ENCODE peak calls at places on chromosomes 7 and 10, in ten cellular contexts. C is glutamatergic neuron, D is IMR-90, O is Calu3, Q is AG04450, E is Panc1, V is upper lobe of left lung, Y is GM20000, S is nephron progenitor cell, T is prostate gland. Z is an unnamed sample.

GRCh38 chr10:100784126-100784525 is 38.7 kb downstream of the PAX2 start:
- DNase-seq in C (no peak), D (no peak), O (no peak), Q (no peak), E (no peak), V (no peak), Y (no peak), S (no peak), T (no peak), Z (no peak)

GRCh38 chr7:99559276-99559915 is 954 bp downstream of the ZNF655 start:
- DNase-seq in C (no peak), D (peak; percentile 38), O (no peak), Q (no peak), E (no peak), V (no peak), Y (no peak), S (no peak), T (no peak), Z (no peak)

GRCh38 chr7:99194301-99194700 is 13.6 kb downstream of the KPNA7 start:
- DNase-seq in C (no peak), D (no peak), O (no peak), Q (no peak), E (no peak), V (no peak), Y (no peak), S (no peak), T (no peak), Z (no peak)

GRCh38 chr10:34743804-34744203 is 71.3 kb downstream of the PARD3 start:
- DNase-seq in C (no peak), D (peak; percentile 34), O (no peak), Q (no peak), E (no peak), V (no peak), Y (no peak), S (no peak), T (peak; percentile 75), Z (no peak)

GRCh38 chr10:94005050-94005449 is 11.3 kb downstream of the PLCE1 start:
- DNase-seq in C (no peak), D (peak; percentile 81), O (peak; percentile 27), Q (no peak), E (no peak), V (no peak), Y (no peak), S (no peak), T (peak; percentile 85), Z (no peak)

GRCh38 chr7:157072361-157072760 is 61.9 kb upstream of the MNX1 start:
- DNase-seq in C (no peak), D (no peak), O (no peak), Q (no peak), E (no peak), V (no peak), Y (no peak), S (no peak), T (no peak), Z (no peak)

GRCh38 chr7:65902306-65902705 is 29.4 kb downstream of the VKORC1L1 start:
- DNase-seq in C (no peak), D (no peak), O (no peak), Q (no peak), E (no peak), V (no peak), Y (no peak), S (no peak), T (no peak), Z (no peak)

GRCh38 chr7:194996-195829 is 2.8 kb downstream of the FAM20C start:
- DNase-seq in C (no peak), D (peak; percentile 28), O (no peak), Q (no peak), E (no peak), V (no peak), Y (no peak), S (no peak), T (no peak), Z (no peak)

GRCh38 chr7:108308276-108308675 is 148.0 kb downstream of the NRCAM start:
- DNase-seq in C (no peak), D (no peak), O (no peak), Q (no peak), E (no peak), V (no peak), Y (no peak), S (no peak), T (no peak), Z (no peak)

GRCh38 chr10:50563906-50564305 is 59.9 kb downstream of the SGMS1 start:
- DNase-seq in C (peak; percentile 27), D (no peak), O (no peak), Q (no peak), E (no peak), V (no peak), Y (no peak), S (no peak), T (no peak), Z (no peak)

GRCh38 chr7:105653441-105654005 is 72.2 kb upstream of the EFCAB10 start:
- DNase-seq in C (no peak), D (no peak), O (no peak), Q (no peak), E (no peak), V (peak; percentile 17), Y (no peak), S (no peak), T (no peak), Z (no peak)

GRCh38 chr10:60591119-60591518 is 187.2 kb upstream of the CDK1 start:
- DNase-seq in C (no peak), D (no peak), O (no peak), Q (no peak), E (no peak), V (no peak), Y (no peak), S (no peak), T (no peak), Z (no peak)

GRCh38 chr10:60594476-60595051 is 183.7 kb upstream of the CDK1 start:
- DNase-seq in C (no peak), D (peak; percentile 31), O (no peak), Q (no peak), E (no peak), V (no peak), Y (no peak), S (no peak), T (no peak), Z (no peak)
- TF ChIP-seq CTCF in C (peak; percentile 33), D (no peak), O (no peak), Q (peak; percentile 34), E (no peak), V (no peak), Y (no peak), S (no peak), T (no peak), Z (no peak)

DNA sequence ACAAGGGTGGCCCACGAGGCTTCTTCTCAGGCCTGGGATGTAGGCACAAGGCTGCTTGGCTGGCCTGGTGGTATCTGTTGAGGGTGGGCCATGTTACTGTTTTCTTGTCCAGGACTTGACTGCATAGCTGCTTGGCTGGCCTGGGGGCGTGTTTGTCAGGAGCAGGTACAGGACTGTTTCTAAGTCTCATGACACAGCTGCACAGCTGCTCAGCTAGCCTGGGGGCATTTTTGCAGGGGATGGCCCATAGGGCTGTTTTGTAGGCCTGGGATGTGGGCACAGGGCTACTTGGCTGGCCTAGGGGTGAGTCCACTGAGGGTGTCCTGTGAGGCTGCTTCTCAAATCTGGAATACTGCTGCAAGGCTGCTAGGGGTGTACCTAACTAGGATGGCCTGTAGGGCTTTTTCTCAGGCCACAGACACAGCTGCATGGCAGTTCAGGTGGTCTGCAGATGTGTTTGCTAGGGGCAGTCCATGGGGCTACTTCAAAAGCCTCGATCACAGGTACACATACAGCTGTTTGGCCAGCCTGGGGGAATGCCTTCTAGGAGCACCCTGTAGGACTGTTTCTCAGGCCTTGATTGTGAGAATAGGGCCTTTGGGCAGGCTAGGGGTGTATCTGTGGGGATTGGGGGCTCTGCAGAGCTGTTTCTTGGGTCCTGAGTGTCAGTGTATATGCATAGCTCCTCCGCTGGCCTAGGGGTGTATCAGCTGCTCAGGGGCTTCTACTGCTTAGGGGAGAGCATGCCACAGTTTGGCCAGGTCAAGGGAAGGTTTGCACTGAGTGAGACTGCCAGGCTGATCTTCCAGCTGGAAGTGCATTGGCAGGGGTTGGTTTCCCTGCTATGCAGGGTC is 26.6 kb upstream of the PLA2G12B start:
- DNase-seq in C (no peak), D (no peak), O (no peak), Q (no peak), E (no peak), V (no peak), Y (no peak), S (no peak), T (no peak), Z (no peak)
- TF ChIP-seq CTCF in C (no peak), D (no peak), O (no peak), Q (no peak), E (no peak), V (no peak), Y (no peak), S (no peak), T (no peak), Z (no peak)

DNA sequence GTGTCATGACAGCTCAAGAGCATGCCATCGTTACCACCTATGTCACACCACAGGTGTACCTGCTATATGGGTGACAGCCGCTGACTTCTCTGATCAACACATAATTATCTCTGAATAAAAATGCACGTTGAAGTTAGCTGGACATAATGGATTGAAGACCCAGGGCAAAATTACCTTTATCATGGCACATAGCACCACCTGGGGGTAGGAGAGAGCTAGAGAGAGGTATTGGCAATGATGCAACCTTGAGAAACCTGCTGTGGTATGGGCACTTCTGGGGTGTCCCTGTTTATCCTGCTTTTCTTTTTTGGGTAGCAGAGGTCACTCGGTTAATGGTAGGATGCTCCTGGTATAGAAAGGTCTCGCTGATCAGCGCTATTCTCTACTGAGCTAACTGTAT is 323.3 kb downstream of the TFEC start:
- DNase-seq in C (no peak), D (peak; percentile 5), O (peak; percentile 72), Q (no peak), E (no peak), V (no peak), Y (no peak), S (no peak), T (no peak), Z (peak; percentile 18)
- TF ChIP-seq CTCF in C (no peak), D (peak; percentile 17), O (peak; percentile 66), Q (peak; percentile 27), E (peak; percentile 50), V (no peak), Y (no peak), S (peak; percentile 12), T (no peak), Z (peak; percentile 38)

GRCh38 chr10:85794553-85794952 is 572.0 kb downstream of the GRID1 start:
- DNase-seq in C (no peak), D (no peak), O (no peak), Q (no peak), E (no peak), V (no peak), Y (no peak), S (no peak), T (no peak), Z (no peak)

GRCh38 chr10:85792533-85792858 is 574.1 kb downstream of the GRID1 start:
- DNase-seq in C (no peak), D (no peak), O (no peak), Q (no peak), E (no peak), V (no peak), Y (no peak), S (no peak), T (no peak), Z (no peak)

GRCh38 chr10:85790155-85790789 is 576.3 kb downstream of the GRID1 start:
- DNase-seq in C (no peak), D (no peak), O (no peak), Q (no peak), E (no peak), V (no peak), Y (no peak), S (no peak), T (no peak), Z (no peak)

GRCh38 chr10:85789125-85789524 is 577.5 kb downstream of the GRID1 start:
- DNase-seq in C (no peak), D (no peak), O (no peak), Q (no peak), E (no peak), V (no peak), Y (no peak), S (no peak), T (no peak), Z (no peak)

GRCh38 chr10:85791846-85792532 is 574.6 kb downstream of the GRID1 start:
- DNase-seq in C (no peak), D (no peak), O (peak; percentile 6), Q (no peak), E (no peak), V (no peak), Y (no peak), S (no peak), T (no peak), Z (peak; percentile 16)
- TF ChIP-seq CTCF in C (peak; percentile 12), D (no peak), O (no peak), Q (no peak), E (peak; percentile 59), V (no peak), Y (no peak), S (no peak), T (no peak), Z (peak; percentile 25)

Z was measured in GM12865.